ENCODE peak calls at places on chromosomes 6 and 20, in ten cellular contexts. One of them, this sample, is unnamed. For H3K4me1 and H3K36me3, the result is how much of the 10 kb centered on the place peaks cover.

GRCh38 chr20:56848561-56848960 is 219.5 kb downstream of the TFAP2C start:
- DNase-seq in cardiac muscle cell: no peak
- DNase-seq in MM.1S: no peak
- DNase-seq in heart left ventricle: no peak
- DNase-seq in pancreas: no peak
- DNase-seq in tibial nerve: no peak
- DNase-seq in adrenal gland: no peak
- DNase-seq in CD8-positive, alpha-beta T cell: no peak
- DNase-seq in aorta: no peak
- DNase-seq in IMR-90: no peak
- DNase-seq in this sample: no peak

GRCh38 chr6:109389650-109390274 is 7.5 kb upstream of the CD164 start:
- DNase-seq in aorta: no peak
- DNase-seq in pancreas: no peak
- DNase-seq in heart left ventricle: peak
- DNase-seq in CD8-positive, alpha-beta T cell: no peak
- DNase-seq in MM.1S: no peak
- DNase-seq in IMR-90: peak
- DNase-seq in cardiac muscle cell: peak
- DNase-seq in tibial nerve: no peak
- DNase-seq in adrenal gland: no peak
- DNase-seq in this sample: no peak

GRCh38 chr6:126797981-126798380 is 320.5 kb upstream of the RSPO3 start:
- DNase-seq in cardiac muscle cell: peak
- DNase-seq in pancreas: no peak
- DNase-seq in heart left ventricle: no peak
- DNase-seq in aorta: no peak
- DNase-seq in IMR-90: no peak
- DNase-seq in CD8-positive, alpha-beta T cell: no peak
- DNase-seq in tibial nerve: no peak
- DNase-seq in adrenal gland: no peak
- DNase-seq in MM.1S: no peak
- DNase-seq in this sample: no peak

GRCh38 chr6:141464490-141464889 is 668.2 kb upstream of the GJE1 start:
- DNase-seq in aorta: no peak
- DNase-seq in MM.1S: peak
- DNase-seq in heart left ventricle: no peak
- DNase-seq in cardiac muscle cell: peak
- DNase-seq in tibial nerve: no peak
- DNase-seq in CD8-positive, alpha-beta T cell: no peak
- DNase-seq in adrenal gland: no peak
- DNase-seq in pancreas: no peak
- DNase-seq in IMR-90: peak
- DNase-seq in this sample: peak

GRCh38 chr6:38012573-38012972 is 193.0 kb downstream of the ZFAND3 start:
- DNase-seq in tibial nerve: no peak
- DNase-seq in heart left ventricle: peak
- DNase-seq in adrenal gland: no peak
- DNase-seq in cardiac muscle cell: peak
- DNase-seq in CD8-positive, alpha-beta T cell: peak
- DNase-seq in pancreas: no peak
- DNase-seq in IMR-90: peak
- DNase-seq in MM.1S: peak
- DNase-seq in aorta: no peak
- DNase-seq in this sample: peak

GRCh38 chr6:32153252-32153834 is 598 bp upstream of the PPT2 start:
- DNase-seq in pancreas: peak
- DNase-seq in adrenal gland: peak
- DNase-seq in IMR-90: peak
- DNase-seq in cardiac muscle cell: no peak
- DNase-seq in heart left ventricle: no peak
- DNase-seq in MM.1S: no peak
- DNase-seq in aorta: peak
- DNase-seq in CD8-positive, alpha-beta T cell: no peak
- DNase-seq in tibial nerve: no peak
- DNase-seq in this sample: no peak

GRCh38 chr6:6399568-6399967 is 79.1 kb upstream of the F13A1 start:
- DNase-seq in heart left ventricle: no peak
- DNase-seq in IMR-90: no peak
- DNase-seq in aorta: no peak
- DNase-seq in tibial nerve: no peak
- DNase-seq in MM.1S: no peak
- DNase-seq in pancreas: no peak
- DNase-seq in adrenal gland: no peak
- DNase-seq in CD8-positive, alpha-beta T cell: no peak
- DNase-seq in cardiac muscle cell: no peak
- DNase-seq in this sample: no peak

GRCh38 chr6:135506270-135506997 is 8.9 kb upstream of the AHI1 start:
- DNase-seq in pancreas: no peak
- DNase-seq in IMR-90: peak
- DNase-seq in cardiac muscle cell: peak
- DNase-seq in aorta: no peak
- DNase-seq in heart left ventricle: no peak
- DNase-seq in MM.1S: peak
- DNase-seq in CD8-positive, alpha-beta T cell: peak
- DNase-seq in tibial nerve: no peak
- DNase-seq in adrenal gland: no peak
- DNase-seq in this sample: peak

DNA sequence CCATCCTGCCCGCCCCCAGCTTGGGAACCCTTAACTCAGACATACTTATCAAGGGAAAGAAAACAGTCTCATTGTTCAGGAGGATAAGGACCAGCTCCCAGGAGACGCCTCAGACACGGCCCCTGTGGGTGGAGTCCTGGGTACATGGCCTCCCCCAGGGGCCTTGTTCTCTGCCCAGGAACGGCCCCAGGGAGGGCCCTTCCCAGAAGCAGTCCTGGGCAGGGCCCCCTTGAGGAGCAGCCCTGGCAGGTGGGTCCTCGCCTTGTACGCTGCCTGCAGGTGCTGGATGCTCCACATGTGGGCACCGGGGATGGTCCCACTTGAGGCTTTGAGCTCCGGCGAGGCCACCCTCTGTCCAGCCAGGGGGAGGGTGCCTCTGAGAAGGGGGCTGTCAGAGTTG is 4.5 kb upstream of the GATA5 start:
- DNase-seq in MM.1S: no peak
- DNase-seq in IMR-90: no peak
- DNase-seq in pancreas: no peak
- DNase-seq in aorta: no peak
- DNase-seq in adrenal gland: no peak
- DNase-seq in heart left ventricle: no peak
- DNase-seq in tibial nerve: no peak
- DNase-seq in cardiac muscle cell: peak
- DNase-seq in CD8-positive, alpha-beta T cell: no peak
- DNase-seq in this sample: no peak
- H3K4me1 ChIP-seq in MM.1S: under half
- H3K4me1 ChIP-seq in IMR-90: under half
- H3K4me1 ChIP-seq in pancreas: under half
- H3K4me1 ChIP-seq in aorta: under half
- H3K4me1 ChIP-seq in adrenal gland: under half
- H3K4me1 ChIP-seq in heart left ventricle: under half
- H3K4me1 ChIP-seq in tibial nerve: under half
- H3K4me1 ChIP-seq in cardiac muscle cell: half or more
- H3K4me1 ChIP-seq in CD8-positive, alpha-beta T cell: under half
- H3K4me1 ChIP-seq in this sample: under half

GRCh38 chr6:41562633-41562975 is 16.4 kb downstream of the FOXP4 start:
- DNase-seq in tibial nerve: no peak
- DNase-seq in aorta: no peak
- DNase-seq in cardiac muscle cell: no peak
- DNase-seq in pancreas: no peak
- DNase-seq in IMR-90: no peak
- DNase-seq in CD8-positive, alpha-beta T cell: no peak
- DNase-seq in heart left ventricle: no peak
- DNase-seq in MM.1S: no peak
- DNase-seq in adrenal gland: no peak
- DNase-seq in this sample: no peak

GRCh38 chr6:41560440-41561192 is 14.4 kb downstream of the FOXP4 start:
- DNase-seq in pancreas: peak
- DNase-seq in cardiac muscle cell: peak
- DNase-seq in adrenal gland: peak
- DNase-seq in aorta: no peak
- DNase-seq in MM.1S: peak
- DNase-seq in tibial nerve: no peak
- DNase-seq in heart left ventricle: peak
- DNase-seq in CD8-positive, alpha-beta T cell: peak
- DNase-seq in IMR-90: no peak
- DNase-seq in this sample: peak

GRCh38 chr6:41559655-41560439 is 13.7 kb downstream of the FOXP4 start:
- DNase-seq in adrenal gland: no peak
- DNase-seq in pancreas: no peak
- DNase-seq in CD8-positive, alpha-beta T cell: no peak
- DNase-seq in IMR-90: no peak
- DNase-seq in MM.1S: no peak
- DNase-seq in heart left ventricle: no peak
- DNase-seq in cardiac muscle cell: peak
- DNase-seq in aorta: no peak
- DNase-seq in tibial nerve: no peak
- DNase-seq in this sample: no peak

GRCh38 chr6:41561931-41562632 is 15.9 kb downstream of the FOXP4 start:
- DNase-seq in CD8-positive, alpha-beta T cell: no peak
- DNase-seq in cardiac muscle cell: no peak
- DNase-seq in heart left ventricle: no peak
- DNase-seq in MM.1S: no peak
- DNase-seq in aorta: no peak
- DNase-seq in pancreas: no peak
- DNase-seq in adrenal gland: no peak
- DNase-seq in IMR-90: no peak
- DNase-seq in tibial nerve: no peak
- DNase-seq in this sample: no peak

DNA sequence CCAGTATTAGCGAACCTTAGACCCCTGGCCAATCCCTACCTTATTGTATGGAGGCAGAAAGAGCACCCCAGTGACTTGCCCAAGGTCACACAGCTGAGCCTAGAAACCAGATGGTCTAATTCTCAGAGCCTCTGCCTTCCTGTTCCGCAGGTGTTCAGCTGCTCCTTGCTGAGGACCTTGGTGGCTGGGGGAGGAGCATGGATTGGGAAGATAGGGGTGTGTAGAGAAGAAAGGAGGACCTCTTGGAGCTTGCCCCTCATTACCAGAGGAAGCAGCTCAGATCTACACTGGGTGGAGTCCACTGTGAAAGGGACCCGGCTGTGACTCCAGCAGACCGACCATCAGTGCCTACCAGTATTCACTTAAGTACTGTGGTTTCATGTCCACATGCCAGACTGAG is 15.2 kb downstream of the FOXP4 start:
- DNase-seq in adrenal gland: no peak
- DNase-seq in IMR-90: no peak
- DNase-seq in tibial nerve: no peak
- DNase-seq in aorta: no peak
- DNase-seq in MM.1S: no peak
- DNase-seq in pancreas: no peak
- DNase-seq in heart left ventricle: no peak
- DNase-seq in cardiac muscle cell: no peak
- DNase-seq in CD8-positive, alpha-beta T cell: no peak
- DNase-seq in this sample: no peak
- H3K4me3 ChIP-seq in adrenal gland: no peak
- H3K4me3 ChIP-seq in IMR-90: no peak
- H3K4me3 ChIP-seq in tibial nerve: no peak
- H3K4me3 ChIP-seq in aorta: no peak
- H3K4me3 ChIP-seq in MM.1S: peak
- H3K4me3 ChIP-seq in pancreas: peak
- H3K4me3 ChIP-seq in heart left ventricle: peak
- H3K4me3 ChIP-seq in cardiac muscle cell: no peak
- H3K4me3 ChIP-seq in CD8-positive, alpha-beta T cell: no peak
- H3K4me3 ChIP-seq in this sample: no peak

GRCh38 chr20:47256665-47257236 is 99.7 kb downstream of the ZMYND8 start:
- DNase-seq in heart left ventricle: no peak
- DNase-seq in MM.1S: no peak
- DNase-seq in aorta: no peak
- DNase-seq in adrenal gland: no peak
- DNase-seq in tibial nerve: no peak
- DNase-seq in CD8-positive, alpha-beta T cell: no peak
- DNase-seq in IMR-90: peak
- DNase-seq in cardiac muscle cell: no peak
- DNase-seq in pancreas: peak
- DNase-seq in this sample: no peak

GRCh38 chr20:47257256-47257655 is 99.2 kb downstream of the ZMYND8 start:
- DNase-seq in IMR-90: no peak
- DNase-seq in pancreas: no peak
- DNase-seq in MM.1S: no peak
- DNase-seq in tibial nerve: no peak
- DNase-seq in heart left ventricle: no peak
- DNase-seq in adrenal gland: no peak
- DNase-seq in cardiac muscle cell: no peak
- DNase-seq in CD8-positive, alpha-beta T cell: no peak
- DNase-seq in aorta: no peak
- DNase-seq in this sample: no peak

GRCh38 chr20:47262008-47262364 is 94.5 kb downstream of the ZMYND8 start:
- DNase-seq in pancreas: peak
- DNase-seq in tibial nerve: no peak
- DNase-seq in adrenal gland: no peak
- DNase-seq in CD8-positive, alpha-beta T cell: no peak
- DNase-seq in aorta: no peak
- DNase-seq in IMR-90: no peak
- DNase-seq in MM.1S: peak
- DNase-seq in heart left ventricle: no peak
- DNase-seq in cardiac muscle cell: no peak
- DNase-seq in this sample: no peak

GRCh38 chr20:47257771-47258170 is 98.7 kb downstream of the ZMYND8 start:
- DNase-seq in heart left ventricle: no peak
- DNase-seq in adrenal gland: no peak
- DNase-seq in pancreas: no peak
- DNase-seq in tibial nerve: no peak
- DNase-seq in CD8-positive, alpha-beta T cell: no peak
- DNase-seq in cardiac muscle cell: no peak
- DNase-seq in aorta: no peak
- DNase-seq in MM.1S: no peak
- DNase-seq in IMR-90: no peak
- DNase-seq in this sample: no peak

DNA sequence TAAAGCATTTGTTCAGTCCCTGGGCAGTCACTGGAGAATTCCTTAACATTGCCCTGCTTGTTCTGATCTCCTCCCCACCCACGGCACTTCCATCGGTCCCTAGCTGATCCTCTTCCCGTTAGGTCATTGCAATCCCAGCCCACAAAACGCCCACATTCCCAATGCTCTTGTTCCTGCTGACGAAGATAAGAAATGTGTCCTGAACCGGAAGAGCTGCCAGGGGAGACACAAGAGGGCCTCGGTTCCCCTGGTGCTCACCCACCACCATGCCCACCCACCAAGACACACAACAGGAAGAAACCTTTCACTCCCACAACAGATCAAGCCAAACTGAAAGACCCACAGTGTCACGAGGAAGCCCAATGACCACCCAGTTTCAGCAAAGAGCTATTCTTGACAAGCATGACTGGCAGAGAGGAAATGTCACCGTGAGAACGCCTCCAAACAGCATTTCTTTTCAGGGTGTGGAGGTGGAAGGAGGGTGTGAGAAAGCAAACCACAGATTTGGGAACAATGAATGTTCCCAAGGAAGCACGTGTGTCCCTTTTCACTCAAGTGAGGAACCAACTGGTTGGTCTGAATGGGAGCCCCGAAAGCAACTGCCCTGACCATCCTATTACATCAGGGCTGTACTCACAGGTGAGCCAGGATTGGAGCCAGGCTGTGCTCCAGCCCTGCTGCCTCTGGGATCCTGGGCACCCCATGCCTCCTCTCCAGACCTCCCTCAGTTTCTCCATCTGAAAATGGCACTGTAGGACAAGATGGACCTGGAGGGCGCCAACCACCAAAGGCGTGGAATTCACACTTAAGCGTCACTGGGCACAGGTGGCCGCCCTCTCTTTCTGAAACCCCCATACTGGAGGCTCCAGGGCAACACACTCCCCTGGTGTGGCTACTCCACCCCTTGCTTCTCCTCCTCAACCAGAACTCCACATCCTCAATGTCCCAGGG is 97.5 kb downstream of the ZMYND8 start:
- DNase-seq in aorta: peak
- DNase-seq in tibial nerve: peak
- DNase-seq in adrenal gland: no peak
- DNase-seq in IMR-90: peak
- DNase-seq in cardiac muscle cell: peak
- DNase-seq in heart left ventricle: peak
- DNase-seq in pancreas: peak
- DNase-seq in MM.1S: no peak
- DNase-seq in CD8-positive, alpha-beta T cell: no peak
- DNase-seq in this sample: no peak
- H3K36me3 ChIP-seq in aorta: under half
- H3K36me3 ChIP-seq in tibial nerve: under half
- H3K36me3 ChIP-seq in adrenal gland: under half
- H3K36me3 ChIP-seq in IMR-90: under half
- H3K36me3 ChIP-seq in cardiac muscle cell: under half
- H3K36me3 ChIP-seq in heart left ventricle: under half
- H3K36me3 ChIP-seq in pancreas: under half
- H3K36me3 ChIP-seq in MM.1S: under half
- H3K36me3 ChIP-seq in CD8-positive, alpha-beta T cell: under half
- H3K36me3 ChIP-seq in this sample: under half

DNA sequence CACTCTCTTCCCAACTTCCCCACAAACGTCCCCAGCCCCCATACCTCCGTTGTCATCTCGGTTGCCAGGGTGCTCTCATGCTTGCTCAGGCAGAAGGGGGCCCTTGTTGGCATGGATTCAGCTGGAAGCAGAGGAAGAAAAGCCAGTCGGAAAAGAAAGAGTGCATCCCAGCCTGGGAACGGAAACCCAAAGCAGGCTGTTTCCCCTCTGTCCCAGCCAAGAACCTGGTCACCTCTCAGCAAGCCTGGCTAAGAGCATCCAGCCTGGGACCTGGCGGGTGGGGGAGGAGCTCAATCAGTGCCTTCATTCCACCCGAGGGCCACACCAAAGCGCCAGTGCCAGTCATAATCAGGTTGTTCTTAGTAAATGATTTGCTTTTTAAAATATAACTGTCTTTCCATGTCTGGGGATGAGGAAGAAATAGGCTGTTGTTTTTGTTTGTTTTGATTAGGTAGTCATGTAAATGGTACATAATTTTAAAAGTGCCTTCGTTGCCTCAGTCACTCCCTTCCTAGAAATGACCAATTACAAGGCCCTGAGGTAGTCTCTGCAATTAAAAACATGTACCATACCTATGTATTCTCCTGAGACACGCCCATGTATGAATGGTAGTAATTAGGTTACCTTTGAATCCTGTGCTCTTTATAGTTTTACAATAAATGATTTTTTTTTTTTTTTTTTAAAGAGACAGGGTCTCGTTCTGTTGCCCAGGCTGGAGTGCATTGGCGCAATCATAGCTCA is 21.1 kb downstream of the CHMP4B start:
- DNase-seq in tibial nerve: no peak
- DNase-seq in MM.1S: no peak
- DNase-seq in adrenal gland: no peak
- DNase-seq in CD8-positive, alpha-beta T cell: no peak
- DNase-seq in pancreas: no peak
- DNase-seq in cardiac muscle cell: peak
- DNase-seq in heart left ventricle: no peak
- DNase-seq in aorta: no peak
- DNase-seq in IMR-90: peak
- DNase-seq in this sample: no peak
- H3K4me1 ChIP-seq in tibial nerve: half or more
- H3K4me1 ChIP-seq in MM.1S: half or more
- H3K4me1 ChIP-seq in adrenal gland: under half
- H3K4me1 ChIP-seq in CD8-positive, alpha-beta T cell: under half
- H3K4me1 ChIP-seq in pancreas: half or more
- H3K4me1 ChIP-seq in cardiac muscle cell: under half
- H3K4me1 ChIP-seq in heart left ventricle: half or more
- H3K4me1 ChIP-seq in aorta: under half
- H3K4me1 ChIP-seq in IMR-90: under half
- H3K4me1 ChIP-seq in this sample: under half